ENCODE peak calls at places on chromosomes 11 and 22, in four cellular contexts. W is GM12878, C is HepG2, S is K562. K is an unnamed sample.

GRCh38 chr11:119755351-119756071 is 26.5 kb upstream of the NECTIN1 start:
- DNase-seq in W (no peak), C (no peak), S (no peak), K (no peak)

GRCh38 chr11:16987205-16987568 is 27.0 kb downstream of the PLEKHA7 start:
- DNase-seq in W (no peak), C (no peak), S (peak; percentile 63), K (no peak)

GRCh38 chr11:17979770-17980371 is 33.0 kb downstream of the SERGEF start:
- DNase-seq in W (no peak), C (peak; percentile 31), S (peak; percentile 77), K (peak; percentile 75)

GRCh38 chr11:83573097-83573496 is 286.9 kb upstream of the CCDC90B start:
- DNase-seq in W (no peak), C (no peak), S (no peak), K (no peak)

GRCh38 chr11:115919341-115920086 is 415.3 kb upstream of the CADM1 start:
- DNase-seq in W (peak; percentile 91), C (no peak), S (no peak), K (no peak)

GRCh38 chr11:97567801-97568200 is 1178.0 kb downstream of the JRKL start:
- DNase-seq in W (no peak), C (no peak), S (no peak), K (no peak)

GRCh38 chr11:76588455-76589325 is 81.9 kb downstream of the LRRC32 start:
- DNase-seq in W (no peak), C (no peak), S (no peak), K (no peak)

GRCh38 chr11:70156291-70157037 is 46.6 kb upstream of the FADD start:
- DNase-seq in W (no peak), C (no peak), S (no peak), K (no peak)

GRCh38 chr11:8829556-8829955 is 81.4 kb upstream of the AKIP1 start:
- DNase-seq in W (no peak), C (no peak), S (no peak), K (no peak)

GRCh38 chr11:3920148-3920852 is 64.8 kb downstream of the STIM1 start:
- DNase-seq in W (peak; percentile 57), C (no peak), S (no peak), K (no peak)

GRCh38 chr11:131447268-131447667 is 76.9 kb downstream of the NTM start:
- DNase-seq in W (no peak), C (no peak), S (peak; percentile 15), K (no peak)

GRCh38 chr11:10397226-10397987 is 57.7 kb upstream of the AMPD3 start:
- DNase-seq in W (no peak), C (no peak), S (no peak), K (no peak)

GRCh38 chr11:104343578-104343977 is 179.6 kb upstream of the PDGFD start:
- DNase-seq in W (no peak), C (no peak), S (no peak), K (no peak)

GRCh38 chr22:30605449-30606110 is 1.4 kb upstream of the TCN2 start:
- DNase-seq in W (no peak), C (peak; percentile 44), S (peak; percentile 64), K (peak; percentile 71)

GRCh38 chr11:104163100-104164027 is 583 bp downstream of the PDGFD start:
- DNase-seq in W (no peak), C (no peak), S (no peak), K (no peak)

GRCh38 chr11:12917830-12918229 is 91.3 kb upstream of the RASSF10 start:
- DNase-seq in W (no peak), C (no peak), S (no peak), K (no peak)

GRCh38 chr11:59822989-59823566 is 12.5 kb upstream of the MRPL16 start:
- DNase-seq in W (no peak), C (peak; percentile 63), S (peak; percentile 42), K (peak; percentile 45)

GRCh38 chr22:44620841-44621382 is 81.1 kb upstream of the PRR5 start:
- DNase-seq in W (no peak), C (no peak), S (no peak), K (no peak)

GRCh38 chr11:119476666-119477331 is 53.8 kb upstream of the THY1 start:
- DNase-seq in W (no peak), C (no peak), S (no peak), K (no peak)

GRCh38 chr22:26577081-26577480 is 12.9 kb downstream of the TPST2 start:
- DNase-seq in W (no peak), C (no peak), S (no peak), K (no peak)

GRCh38 chr11:85483861-85484260 is 143.3 kb downstream of the DLG2 start:
- DNase-seq in W (no peak), C (no peak), S (no peak), K (no peak)

GRCh38 chr11:66542362-66542761 is 3.5 kb downstream of the ZDHHC24 start:
- DNase-seq in W (no peak), C (no peak), S (no peak), K (no peak)

GRCh38 chr22:19524170-19525115 is at the start of gene CLDN5:
- DNase-seq in W (no peak), C (no peak), S (peak; percentile 56), K (peak; percentile 6)

GRCh38 chr11:61864814-61865775 is 26.2 kb downstream of the FADS3 start:
- DNase-seq in W (no peak), C (no peak), S (no peak), K (no peak)

GRCh38 chr11:113675003-113675471 is 31.1 kb downstream of the TMPRSS5 start:
- DNase-seq in W (peak; percentile 73), C (no peak), S (no peak), K (no peak)

GRCh38 chr11:20033806-20034205 is 126.5 kb downstream of the DBX1 start:
- DNase-seq in W (no peak), C (no peak), S (no peak), K (no peak)

GRCh38 chr11:44990665-44991064 is 40.0 kb upstream of the TP53I11 start:
- DNase-seq in W (no peak), C (no peak), S (no peak), K (no peak)

GRCh38 chr22:40429481-40429880 is 59.1 kb downstream of the SGSM3 start:
- DNase-seq in W (no peak), C (no peak), S (no peak), K (no peak)
- TF ChIP-seq TARDBP in W (no peak), C (no peak), S (no peak), K (no peak)

GRCh38 chr11:2440646-2441045 is 3.7 kb downstream of the TRPM5 start:
- DNase-seq in W (no peak), C (no peak), S (no peak), K (no peak)
- TF ChIP-seq TARDBP in W (no peak), C (no peak), S (no peak), K (no peak)

GRCh38 chr11:111409915-111410314 is 30.8 kb upstream of the POU2AF1 start:
- DNase-seq in W (peak; percentile 85), C (no peak), S (no peak), K (no peak)
- TF ChIP-seq TARDBP in W (no peak), C (no peak), S (no peak), K (no peak)

GRCh38 chr22:28172948-28173360 is 253.9 kb upstream of the PITPNB start:
- DNase-seq in W (no peak), C (no peak), S (no peak), K (no peak)
- TF ChIP-seq TARDBP in W (no peak), C (no peak), S (no peak), K (no peak)

GRCh38 chr11:127338380-127339259 is 338.1 kb upstream of the KIRREL3 start:
- DNase-seq in W (no peak), C (no peak), S (no peak), K (no peak)

GRCh38 chr11:127334466-127334865 is 333.9 kb upstream of the KIRREL3 start:
- DNase-seq in W (no peak), C (no peak), S (no peak), K (no peak)

GRCh38 chr11:127340438-127340837 is 339.9 kb upstream of the KIRREL3 start:
- DNase-seq in W (no peak), C (no peak), S (no peak), K (no peak)

DNA sequence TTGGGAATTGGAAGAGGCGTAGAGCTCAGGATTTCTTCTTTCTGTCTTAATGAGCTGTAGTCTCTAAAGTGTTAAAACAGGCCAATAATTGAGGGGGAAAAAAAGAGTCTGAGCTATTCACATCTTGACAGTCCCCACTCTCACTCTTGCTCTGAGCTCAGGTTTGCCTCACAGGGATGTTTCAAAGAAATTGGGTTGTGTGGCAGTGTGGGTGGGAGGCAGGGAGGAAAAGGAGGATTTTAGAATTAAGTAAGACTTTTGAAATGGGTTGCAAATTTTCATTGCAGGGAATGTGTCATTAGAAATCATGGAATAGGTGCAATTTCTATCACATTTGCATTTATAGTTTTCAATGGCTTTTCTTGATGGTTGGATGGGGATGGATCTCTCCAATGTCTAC is 338.8 kb upstream of the KIRREL3 start:
- DNase-seq in W (no peak), C (no peak), S (no peak), K (no peak)
- TF ChIP-seq TARDBP in W (no peak), C (no peak), S (no peak), K (no peak)

DNA sequence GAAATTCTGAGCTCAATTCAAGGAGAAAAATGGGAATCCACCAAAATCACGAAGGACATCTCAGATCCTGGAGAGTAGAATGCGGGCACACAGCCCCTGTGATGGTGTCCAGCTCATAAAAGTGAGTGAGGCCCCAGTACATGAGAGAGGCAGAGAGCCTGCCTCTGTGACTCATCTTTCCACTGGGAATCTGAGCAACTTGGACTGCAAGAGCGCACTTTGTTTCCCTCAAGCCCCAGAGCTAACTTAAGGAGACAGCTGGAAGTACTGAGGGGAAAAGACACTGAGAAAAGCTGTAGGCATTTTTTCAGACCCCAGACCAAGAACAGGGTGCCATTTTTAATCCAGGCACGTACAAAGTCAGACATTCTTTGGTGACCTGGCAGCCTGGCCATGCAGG is 273.7 kb downstream of the C11orf87 start:
- DNase-seq in W (no peak), C (no peak), S (no peak), K (no peak)
- TF ChIP-seq TARDBP in W (no peak), C (no peak), S (no peak), K (no peak)

DNA sequence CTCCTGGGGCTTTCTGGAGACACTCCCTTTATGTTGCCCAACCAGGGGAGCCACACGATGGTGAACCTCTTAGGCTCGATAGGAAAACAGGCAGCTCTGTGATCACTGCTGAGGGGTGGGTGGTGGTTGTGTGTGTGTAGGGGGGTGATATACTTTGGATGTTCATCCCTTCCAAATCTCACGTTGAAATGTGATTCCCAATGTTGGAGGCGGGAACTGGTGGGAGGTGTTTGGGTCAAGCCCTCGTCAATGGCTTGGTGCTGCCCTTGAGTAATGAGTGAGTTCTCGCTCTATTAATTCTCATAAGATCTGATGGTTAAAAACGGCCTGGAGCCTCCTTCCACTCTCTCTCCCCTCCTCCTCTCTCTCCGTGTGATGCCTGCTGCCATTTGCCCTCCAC is 204.0 kb upstream of the B3GAT1 start:
- DNase-seq in W (no peak), C (no peak), S (no peak), K (no peak)
- TF ChIP-seq TARDBP in W (no peak), C (no peak), S (no peak), K (no peak)

DNA sequence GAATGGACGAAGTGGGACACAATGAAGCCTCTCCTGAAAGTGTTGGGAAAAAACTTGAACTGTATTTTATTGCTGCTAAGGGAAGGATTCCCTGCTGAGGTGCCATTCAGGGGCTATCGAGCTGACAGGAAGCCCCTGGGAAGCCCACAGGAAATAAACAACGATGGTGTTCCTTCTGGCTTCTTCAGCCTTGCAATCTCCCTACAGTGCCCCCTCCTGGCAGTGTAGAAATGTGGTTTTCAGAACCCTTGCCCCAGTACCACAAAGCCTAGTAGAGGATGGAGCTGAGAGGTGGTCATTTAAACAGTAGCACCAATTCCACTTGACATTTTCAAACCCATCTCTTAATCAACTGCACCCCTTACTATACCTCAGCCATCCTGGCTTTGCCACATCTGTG is 676.7 kb upstream of the ARHGAP42 start:
- DNase-seq in W (no peak), C (no peak), S (no peak), K (peak; percentile 5)
- TF ChIP-seq TARDBP in W (no peak), C (no peak), S (no peak), K (no peak)